ENCODE peak calls at places on chromosomes 13 and 19, in seven cellular contexts. One of them, this sample, is unnamed.

GRCh38 chr19:6677924-6678689 is 8.1 kb upstream of the TNFSF14 start:
- DNase-seq in NCI-H774: no peak
- DNase-seq in effector CD4-positive, alpha-beta T cell: peak; percentile 16
- DNase-seq in stimulated activated CD8-positive, alpha-beta memory T cell treated with anti-CD3 and anti-CD28 coated beads, Interleukin-7, amount 100 ng/mL, for 1 hour: no peak
- DNase-seq in aorta: no peak
- DNase-seq in HS-27A: no peak
- DNase-seq in WTC11: peak; percentile 75
- DNase-seq in this sample: no peak

GRCh38 chr13:49874430-49874829 is 61.7 kb downstream of the SPRYD7 start:
- DNase-seq in NCI-H774: no peak
- DNase-seq in effector CD4-positive, alpha-beta T cell: no peak
- DNase-seq in stimulated activated CD8-positive, alpha-beta memory T cell treated with anti-CD3 and anti-CD28 coated beads, Interleukin-7, amount 100 ng/mL, for 1 hour: no peak
- DNase-seq in aorta: no peak
- DNase-seq in HS-27A: no peak
- DNase-seq in WTC11: no peak
- DNase-seq in this sample: no peak

GRCh38 chr13:95641291-95641811 is 3.2 kb downstream of the DZIP1 start:
- DNase-seq in NCI-H774: no peak
- DNase-seq in effector CD4-positive, alpha-beta T cell: no peak
- DNase-seq in stimulated activated CD8-positive, alpha-beta memory T cell treated with anti-CD3 and anti-CD28 coated beads, Interleukin-7, amount 100 ng/mL, for 1 hour: no peak
- DNase-seq in aorta: peak; percentile 45
- DNase-seq in HS-27A: no peak
- DNase-seq in WTC11: peak; percentile 44
- DNase-seq in this sample: no peak

GRCh38 chr19:7915250-7916136 is 863 bp downstream of the TGFBR3L start:
- DNase-seq in NCI-H774: no peak
- DNase-seq in effector CD4-positive, alpha-beta T cell: no peak
- DNase-seq in stimulated activated CD8-positive, alpha-beta memory T cell treated with anti-CD3 and anti-CD28 coated beads, Interleukin-7, amount 100 ng/mL, for 1 hour: no peak
- DNase-seq in aorta: peak; percentile 46
- DNase-seq in HS-27A: no peak
- DNase-seq in WTC11: no peak
- DNase-seq in this sample: no peak

GRCh38 chr13:108827637-108828036 is 198.2 kb downstream of the MYO16 start:
- DNase-seq in NCI-H774: peak; percentile 41
- DNase-seq in effector CD4-positive, alpha-beta T cell: no peak
- DNase-seq in stimulated activated CD8-positive, alpha-beta memory T cell treated with anti-CD3 and anti-CD28 coated beads, Interleukin-7, amount 100 ng/mL, for 1 hour: no peak
- DNase-seq in aorta: no peak
- DNase-seq in HS-27A: no peak
- DNase-seq in WTC11: no peak
- DNase-seq in this sample: no peak

GRCh38 chr13:44393391-44393790 is 19.8 kb downstream of the SERP2 start:
- DNase-seq in NCI-H774: no peak
- DNase-seq in effector CD4-positive, alpha-beta T cell: no peak
- DNase-seq in stimulated activated CD8-positive, alpha-beta memory T cell treated with anti-CD3 and anti-CD28 coated beads, Interleukin-7, amount 100 ng/mL, for 1 hour: no peak
- DNase-seq in aorta: no peak
- DNase-seq in HS-27A: no peak
- DNase-seq in WTC11: no peak
- DNase-seq in this sample: no peak

GRCh38 chr13:89372193-89372592 is 1701.0 kb downstream of the SLITRK5 start:
- DNase-seq in NCI-H774: no peak
- DNase-seq in effector CD4-positive, alpha-beta T cell: no peak
- DNase-seq in stimulated activated CD8-positive, alpha-beta memory T cell treated with anti-CD3 and anti-CD28 coated beads, Interleukin-7, amount 100 ng/mL, for 1 hour: no peak
- DNase-seq in aorta: no peak
- DNase-seq in HS-27A: no peak
- DNase-seq in WTC11: no peak
- DNase-seq in this sample: peak; percentile 58

GRCh38 chr13:41268764-41269163 is 5.4 kb upstream of the MTRF1 start:
- DNase-seq in NCI-H774: no peak
- DNase-seq in effector CD4-positive, alpha-beta T cell: no peak
- DNase-seq in stimulated activated CD8-positive, alpha-beta memory T cell treated with anti-CD3 and anti-CD28 coated beads, Interleukin-7, amount 100 ng/mL, for 1 hour: no peak
- DNase-seq in aorta: no peak
- DNase-seq in HS-27A: no peak
- DNase-seq in WTC11: no peak
- DNase-seq in this sample: no peak

GRCh38 chr13:106003651-106004050 is 531.8 kb downstream of the EFNB2 start:
- DNase-seq in NCI-H774: peak; percentile 76
- DNase-seq in effector CD4-positive, alpha-beta T cell: no peak
- DNase-seq in stimulated activated CD8-positive, alpha-beta memory T cell treated with anti-CD3 and anti-CD28 coated beads, Interleukin-7, amount 100 ng/mL, for 1 hour: no peak
- DNase-seq in aorta: no peak
- DNase-seq in HS-27A: no peak
- DNase-seq in WTC11: no peak
- DNase-seq in this sample: peak; percentile 20

GRCh38 chr19:8900421-8900820 is 68.2 kb downstream of the MBD3L1 start:
- DNase-seq in NCI-H774: no peak
- DNase-seq in effector CD4-positive, alpha-beta T cell: no peak
- DNase-seq in stimulated activated CD8-positive, alpha-beta memory T cell treated with anti-CD3 and anti-CD28 coated beads, Interleukin-7, amount 100 ng/mL, for 1 hour: no peak
- DNase-seq in aorta: no peak
- DNase-seq in HS-27A: no peak
- DNase-seq in WTC11: no peak
- DNase-seq in this sample: no peak

GRCh38 chr13:44576396-44577235 is 486 bp upstream of the TSC22D1 start:
- DNase-seq in NCI-H774: no peak
- DNase-seq in effector CD4-positive, alpha-beta T cell: peak; percentile 8
- DNase-seq in stimulated activated CD8-positive, alpha-beta memory T cell treated with anti-CD3 and anti-CD28 coated beads, Interleukin-7, amount 100 ng/mL, for 1 hour: peak; percentile 16
- DNase-seq in aorta: peak; percentile 60
- DNase-seq in HS-27A: no peak
- DNase-seq in WTC11: peak; percentile 35
- DNase-seq in this sample: no peak

GRCh38 chr13:113877149-113877990 is 13.5 kb upstream of the GAS6 start:
- DNase-seq in NCI-H774: no peak
- DNase-seq in effector CD4-positive, alpha-beta T cell: no peak
- DNase-seq in stimulated activated CD8-positive, alpha-beta memory T cell treated with anti-CD3 and anti-CD28 coated beads, Interleukin-7, amount 100 ng/mL, for 1 hour: no peak
- DNase-seq in aorta: no peak
- DNase-seq in HS-27A: no peak
- DNase-seq in WTC11: no peak
- DNase-seq in this sample: no peak

GRCh38 chr19:17209126-17210036 is 5.8 kb upstream of the USE1 start:
- DNase-seq in NCI-H774: peak; percentile 17
- DNase-seq in effector CD4-positive, alpha-beta T cell: no peak
- DNase-seq in stimulated activated CD8-positive, alpha-beta memory T cell treated with anti-CD3 and anti-CD28 coated beads, Interleukin-7, amount 100 ng/mL, for 1 hour: no peak
- DNase-seq in aorta: peak; percentile 51
- DNase-seq in HS-27A: no peak
- DNase-seq in WTC11: peak; percentile 100
- DNase-seq in this sample: no peak

This sample was measured in MM.1S.